ENCODE peak calls at places on chromosomes 16 and 17, in eight cellular contexts. B, C, R, L, J, S, F and Y are unnamed samples.
A peak's percentile ranks its signal among the peaks of the same experiment; 100 is the strongest.

GRCh38 chr17:48510761-48511604 is 19.8 kb downstream of the HOXB1 start:
- DNase-seq in B (no peak), C (no peak), R (no peak), L (no peak), J (no peak), S (no peak), F (no peak), Y (no peak)

GRCh38 chr16:9050102-9050830 is 41.2 kb upstream of the HAPSTR1 start:
- DNase-seq in B (no peak), C (peak; percentile 11), R (no peak), L (no peak), J (no peak), S (no peak), F (no peak), Y (no peak)

GRCh38 chr17:33929181-33929724 is 325.8 kb upstream of the CCL2 start:
- DNase-seq in B (no peak), C (no peak), R (no peak), L (no peak), J (no peak), S (no peak), F (no peak), Y (no peak)

GRCh38 chr17:31339906-31340661 is 18.7 kb upstream of the EVI2A start:
- DNase-seq in B (no peak), C (no peak), R (peak; percentile 58), L (no peak), J (no peak), S (no peak), F (no peak), Y (no peak)

GRCh38 chr17:16459850-16460550 is 32.0 kb downstream of the LRRC75A start:
- DNase-seq in B (no peak), C (no peak), R (no peak), L (no peak), J (no peak), S (no peak), F (no peak), Y (no peak)

GRCh38 chr16:66222756-66223155 is 143.7 kb upstream of the CDH5 start:
- DNase-seq in B (no peak), C (no peak), R (no peak), L (no peak), J (no peak), S (no peak), F (no peak), Y (no peak)

GRCh38 chr16:68091604-68092261 is 6.6 kb downstream of the NFATC3 start:
- DNase-seq in B (no peak), C (no peak), R (no peak), L (no peak), J (no peak), S (no peak), F (no peak), Y (no peak)

GRCh38 chr16:1920727-1921155 is 2.5 kb upstream of the HS3ST6 start:
- DNase-seq in B (no peak), C (peak; percentile 70), R (no peak), L (no peak), J (no peak), S (no peak), F (no peak), Y (no peak)

GRCh38 chr16:29877266-29877961 is 14.4 kb upstream of the CDIPT start:
- DNase-seq in B (peak; percentile 33), C (peak; percentile 64), R (no peak), L (no peak), J (no peak), S (no peak), F (no peak), Y (no peak)

GRCh38 chr16:69166221-69166833 is 20.6 kb upstream of the SNTB2 start:
- DNase-seq in B (no peak), C (peak; percentile 58), R (no peak), L (no peak), J (peak; percentile 29), S (no peak), F (no peak), Y (no peak)

GRCh38 chr16:87484487-87485331 is 8.1 kb downstream of the ZCCHC14 start:
- DNase-seq in B (no peak), C (no peak), R (peak; percentile 44), L (no peak), J (no peak), S (no peak), F (no peak), Y (no peak)

DNA sequence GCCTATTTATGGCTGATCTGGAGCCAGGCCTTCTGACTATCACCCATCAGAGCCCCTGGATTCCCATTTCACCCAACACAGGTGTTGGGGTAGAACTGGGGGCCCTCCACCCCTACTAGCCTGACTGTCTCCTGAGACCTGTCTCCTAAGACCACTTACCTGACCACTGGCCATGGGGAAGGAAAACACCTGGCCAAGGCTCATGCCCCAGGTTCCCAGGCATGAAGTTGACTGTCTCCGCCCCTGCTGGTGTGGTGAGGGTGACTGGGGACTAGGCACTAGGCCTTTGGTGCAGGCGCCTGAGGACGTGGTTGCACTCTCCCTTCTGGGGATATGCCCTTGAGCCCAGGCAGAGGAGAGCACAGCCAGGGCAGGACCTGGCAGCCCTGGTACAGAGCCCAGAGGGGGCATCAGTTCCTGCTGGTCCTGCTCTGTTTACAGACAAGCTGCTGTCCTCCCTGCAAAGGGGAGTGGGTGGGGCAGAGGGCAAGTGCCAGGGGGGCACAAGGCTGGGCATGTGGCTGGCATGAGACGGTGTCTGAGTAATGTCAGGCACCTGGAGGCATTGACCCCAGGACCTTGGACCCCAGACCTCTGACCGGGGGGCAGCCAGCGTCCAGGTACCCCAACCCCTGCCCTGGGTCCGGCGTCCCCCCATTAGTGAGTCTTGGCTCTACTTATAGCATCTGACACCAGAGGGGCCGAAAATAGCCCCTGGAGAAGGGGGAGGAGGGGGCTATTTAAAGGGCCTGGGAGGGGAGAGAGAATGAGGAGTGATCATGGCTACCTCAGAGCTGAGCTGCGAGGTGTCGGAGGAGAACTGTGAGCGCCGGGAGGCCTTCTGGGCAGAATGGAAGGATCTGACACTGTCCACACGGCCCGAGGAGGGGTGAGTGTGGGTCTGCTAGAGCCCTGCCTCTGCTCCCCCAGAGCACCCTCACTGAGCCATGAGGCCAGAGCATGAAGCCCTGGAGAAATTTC is at the start of gene TCAP:
- DNase-seq in B (no peak), C (peak; percentile 74), R (no peak), L (no peak), J (no peak), S (no peak), F (peak; percentile 71), Y (no peak)
- H3K4me3 ChIP-seq in B (no peak within 1 kb of the TSS), C (peak within 1 kb of the TSS; percentile 19), R (no peak within 1 kb of the TSS), L (no peak within 1 kb of the TSS), J (no peak within 1 kb of the TSS), S (no peak within 1 kb of the TSS), F (peak within 1 kb of the TSS; percentile 50), Y (peak within 1 kb of the TSS; percentile 70)

GRCh38 chr17:78144146-78144719 is 2.0 kb upstream of the C17orf99 start:
- DNase-seq in B (peak; percentile 90), C (peak; percentile 84), R (peak; percentile 93), L (peak; percentile 50), J (peak; percentile 56), S (peak; percentile 77), F (peak; percentile 90), Y (peak; percentile 81)
- TF ChIP-seq CTCF in B (no peak), C (peak; percentile 18), R (no peak), L (no peak), J (peak; percentile 6), S (peak; percentile 9), F (peak; percentile 37), Y (no peak)

GRCh38 chr16:27287051-27287811 is 18.7 kb upstream of the NSMCE1 start:
- DNase-seq in B (no peak), C (no peak), R (no peak), L (no peak), J (no peak), S (no peak), F (no peak), Y (no peak)
- H3K27ac ChIP-seq in B (no peak overlapping the region), C (no peak overlapping the region), R (no peak overlapping the region), L (peak overlapping the region; percentile 32), J (peak overlapping the region; percentile 67), S (peak overlapping the region; percentile 47), F (no peak overlapping the region), Y (peak overlapping the region; percentile 80)

DNA sequence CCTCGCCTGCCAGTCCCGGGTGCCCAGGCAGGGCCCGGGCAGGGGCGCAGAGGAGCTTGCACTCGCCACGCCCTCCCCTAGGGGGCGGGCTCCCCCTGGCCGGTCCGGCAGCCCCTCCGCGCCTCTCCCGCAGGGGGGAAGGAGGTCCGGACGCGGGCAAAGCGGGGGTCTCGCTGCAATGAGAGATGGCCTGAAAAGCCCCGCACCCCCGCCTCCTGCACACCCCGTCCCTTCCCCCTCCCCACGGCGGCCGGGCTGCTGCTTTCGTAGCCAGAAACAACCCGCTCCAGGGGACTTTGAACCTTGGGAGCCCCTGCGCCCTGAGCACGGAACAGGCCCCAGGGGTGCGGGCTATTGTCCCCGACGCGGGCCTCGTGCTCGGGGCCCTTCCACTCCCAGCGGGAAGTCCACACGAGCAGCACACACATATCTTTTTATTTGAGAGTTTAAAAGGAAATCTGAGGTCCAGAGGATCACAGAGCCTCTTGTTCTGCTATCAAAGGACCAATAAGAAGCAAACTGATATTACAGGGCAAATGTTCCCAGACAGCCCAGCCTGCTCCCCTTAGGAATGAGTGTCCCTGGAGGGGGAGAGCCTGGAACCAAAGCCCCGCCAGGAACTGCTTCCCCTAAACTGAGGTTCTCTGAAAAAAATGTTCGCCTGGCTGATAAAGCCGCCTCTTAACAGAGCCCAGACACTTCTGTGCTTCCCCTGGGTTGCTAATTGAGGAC is 5.8 kb upstream of the CBX4 start:
- DNase-seq in B (peak; percentile 67), C (peak; percentile 73), R (no peak), L (no peak), J (no peak), S (no peak), F (peak; percentile 71), Y (no peak)
- H3K4me3 ChIP-seq in B (peak overlapping the region; percentile 50), C (peak overlapping the region; percentile 34), R (no peak overlapping the region), L (peak overlapping the region; percentile 47), J (no peak overlapping the region), S (peak overlapping the region; percentile 46), F (peak overlapping the region; percentile 80), Y (peak overlapping the region; percentile 63)

GRCh38 chr16:85733155-85733838 is 17.6 kb downstream of the C16orf74 start:
- DNase-seq in B (no peak), C (no peak), R (no peak), L (no peak), J (no peak), S (peak; percentile 44), F (no peak), Y (no peak)
- TF ChIP-seq CTCF in B (no peak), C (no peak), R (no peak), L (no peak), J (no peak), S (no peak), F (no peak), Y (no peak)

GRCh38 chr17:42402121-42402516 is 13.9 kb upstream of the STAT3 start:
- DNase-seq in B (peak; percentile 75), C (no peak), R (no peak), L (no peak), J (no peak), S (no peak), F (no peak), Y (no peak)
- H3K27ac ChIP-seq in B (peak overlapping the region; percentile 78), C (no peak overlapping the region), R (no peak overlapping the region), L (no peak overlapping the region), J (peak overlapping the region; percentile 49), S (peak overlapping the region; percentile 31), F (peak overlapping the region; percentile 10), Y (no peak overlapping the region)

GRCh38 chr17:17526369-17526768 is 30.2 kb upstream of the RASD1 start:
- DNase-seq in B (no peak), C (no peak), R (peak; percentile 38), L (no peak), J (no peak), S (no peak), F (peak; percentile 64), Y (no peak)
- H3K4me3 ChIP-seq in B (no peak overlapping the region), C (no peak overlapping the region), R (no peak overlapping the region), L (no peak overlapping the region), J (no peak overlapping the region), S (no peak overlapping the region), F (no peak overlapping the region), Y (no peak overlapping the region)